ENCODE peak calls at places on chromosomes 13 and 19, in six cellular contexts. T is CD4-positive, alpha-beta T cell; Q is RWPE1; E is fibroblast of the aortic adventitia; B is mesothelial cell of epicardium; C is adrenal gland. H is an unnamed sample.

GRCh38 chr19:45254044-45254531 is 3.0 kb downstream of the MARK4 start:
- DNase-seq in B (no peak), E (no peak), C (no peak), T (no peak), Q (no peak), H (peak)

GRCh38 chr13:113926301-113926761 is 47.5 kb downstream of the C13orf46 start:
- DNase-seq in T (no peak), E (no peak), Q (no peak), C (no peak), B (no peak), H (no peak)

GRCh38 chr13:109743706-109744453 is 42.5 kb downstream of the IRS2 start:
- DNase-seq in Q (peak), E (peak), T (no peak), B (no peak), C (no peak), H (no peak)

GRCh38 chr13:39263033-39263432 is 224.8 kb downstream of the NHLRC3 start:
- DNase-seq in E (peak), T (no peak), C (peak), Q (peak), B (no peak), H (peak)

GRCh38 chr19:44723952-44724319 is 24.6 kb upstream of the BCL3 start:
- DNase-seq in T (peak), B (peak), C (peak), E (peak), Q (peak), H (peak)

GRCh38 chr19:29089315-29089855 is 123.6 kb downstream of the UQCRFS1 start:
- DNase-seq in T (no peak), Q (no peak), B (no peak), E (no peak), C (no peak), H (no peak)

GRCh38 chr19:33373701-33374405 is at the start of gene CEBPG:
- DNase-seq in Q (peak), C (peak), T (no peak), E (peak), B (no peak), H (peak)

GRCh38 chr13:50133277-50133953 is 118.2 kb downstream of the KCNRG start:
- DNase-seq in T (no peak), E (no peak), B (peak), C (no peak), Q (no peak), H (no peak)

GRCh38 chr19:45113628-45114027 is 20.6 kb downstream of the PPP1R37 start:
- DNase-seq in B (no peak), T (no peak), E (no peak), C (no peak), Q (no peak), H (no peak)

GRCh38 chr13:46484561-46484960 is 68.4 kb upstream of the LRCH1 start:
- DNase-seq in T (no peak), E (peak), Q (no peak), B (no peak), C (no peak), H (no peak)

GRCh38 chr13:73622375-73622774 is 511.8 kb downstream of the KLF12 start:
- DNase-seq in Q (no peak), T (no peak), E (no peak), C (no peak), B (no peak), H (no peak)

GRCh38 chr19:8702350-8702749 is 3.8 kb upstream of the ACTL9 start:
- DNase-seq in T (no peak), Q (no peak), C (no peak), B (no peak), E (no peak), H (no peak)

GRCh38 chr19:31340059-31341025 is 8.9 kb downstream of the TSHZ3 start:
- DNase-seq in B (no peak), Q (no peak), C (no peak), E (no peak), T (no peak), H (no peak)

GRCh38 chr19:39607021-39607420 is 4.7 kb downstream of the LGALS13 start:
- DNase-seq in Q (no peak), B (no peak), E (no peak), C (no peak), T (no peak), H (no peak)

GRCh38 chr19:32945260-32945659 is 26.5 kb downstream of the CEP89 start:
- DNase-seq in E (no peak), Q (no peak), C (no peak), B (no peak), T (no peak), H (no peak)

GRCh38 chr13:38223093-38223492 is 126.6 kb upstream of the UFM1 start:
- DNase-seq in B (no peak), E (peak), C (no peak), T (no peak), Q (no peak), H (no peak)

GRCh38 chr13:33637978-33638743 is 179.8 kb upstream of the RFC3 start:
- DNase-seq in E (peak), T (no peak), C (peak), B (no peak), Q (peak), H (no peak)

GRCh38 chr19:49084206-49085019 is 838 bp upstream of the SNRNP70 start:
- DNase-seq in B (no peak), C (no peak), T (no peak), Q (no peak), E (no peak), H (no peak)

GRCh38 chr19:4695224-4695731 is 25.1 kb upstream of the MYDGF start:
- DNase-seq in C (no peak), Q (no peak), B (no peak), E (no peak), T (no peak), H (no peak)

GRCh38 chr13:30792257-30793000 is 57.1 kb downstream of the ALOX5AP start:
- DNase-seq in T (no peak), B (no peak), E (peak), C (peak), Q (peak), H (no peak)

GRCh38 chr13:27969073-27969865 is at the start of gene CDX2:
- DNase-seq in Q (no peak), B (no peak), C (no peak), E (no peak), T (no peak), H (no peak)

GRCh38 chr19:7242601-7243258 is 51.5 kb downstream of the INSR start:
- DNase-seq in Q (no peak), B (no peak), C (peak), E (peak), T (no peak), H (no peak)

GRCh38 chr19:35162471-35163326 is 8.2 kb downstream of the FXYD5 start:
- DNase-seq in Q (peak), E (no peak), C (no peak), T (no peak), B (no peak), H (no peak)

GRCh38 chr13:105202384-105202783 is 1333.1 kb downstream of the EFNB2 start:
- DNase-seq in T (no peak), B (no peak), E (peak), Q (no peak), C (no peak), H (no peak)

GRCh38 chr13:50345804-50346203 is 330.6 kb downstream of the KCNRG start:
- DNase-seq in B (no peak), E (no peak), C (no peak), Q (no peak), T (no peak), H (no peak)

GRCh38 chr13:57557979-57558529 is 73.5 kb upstream of the PCDH17 start:
- DNase-seq in Q (no peak), C (no peak), B (no peak), T (no peak), E (no peak), H (no peak)

GRCh38 chr13:21670006-21670882 is 629 bp upstream of the FGF9 start:
- DNase-seq in B (peak), T (peak), Q (peak), E (peak), C (peak), H (peak)

GRCh38 chr19:48629599-48630288 is 7.4 kb downstream of the DBP start:
- DNase-seq in T (no peak), C (peak), Q (no peak), E (peak), B (no peak), H (no peak)

GRCh38 chr19:50258918-50259372 is 55.5 kb downstream of the MYH14 start:
- DNase-seq in Q (no peak), E (no peak), C (no peak), B (no peak), T (no peak), H (no peak)
- TF ChIP-seq CTCF in Q (peak), E (no peak), C (no peak), B (peak), T (no peak), H (peak)

GRCh38 chr19:50720921-50721291 is 1.3 kb upstream of the SHANK1 start:
- DNase-seq in E (peak), T (no peak), Q (no peak), C (no peak), B (no peak), H (no peak)
- TF ChIP-seq CTCF in E (no peak), T (no peak), Q (no peak), C (no peak), B (no peak), H (no peak)

GRCh38 chr19:55809381-55810058 is 22.3 kb downstream of the NLRP11 start:
- DNase-seq in T (peak), E (peak), C (peak), Q (no peak), B (no peak), H (no peak)
- TF ChIP-seq CTCF in T (no peak), E (no peak), C (peak), Q (no peak), B (no peak), H (no peak)

DNA sequence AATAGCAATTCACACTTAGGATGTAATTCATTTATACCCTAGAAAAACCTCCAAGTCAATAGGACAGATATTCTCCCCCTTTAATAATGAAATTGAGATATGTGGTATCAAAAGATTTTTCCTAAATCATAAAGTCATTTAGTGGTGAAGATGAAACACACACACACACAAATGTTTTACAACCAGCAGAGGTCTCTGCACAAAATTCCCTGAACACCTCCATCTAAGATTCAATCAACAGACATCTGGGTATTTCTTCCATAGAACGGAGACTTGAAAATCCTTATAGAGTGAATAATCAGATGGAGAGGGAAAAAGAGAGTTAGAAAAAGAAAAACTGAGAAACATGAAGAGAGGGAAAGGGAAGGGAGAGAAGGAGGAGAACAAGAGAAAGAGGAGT is 52.8 kb downstream of the MYCBP2 start:
- DNase-seq in Q (no peak), B (no peak), C (no peak), T (no peak), E (no peak), H (no peak)
- TF ChIP-seq CTCF in Q (no peak), B (no peak), C (peak), T (peak), E (no peak), H (no peak)

GRCh38 chr13:91950803-91951202 is 552.4 kb downstream of the GPC5 start:
- DNase-seq in T (no peak), C (no peak), Q (no peak), B (no peak), E (no peak), H (no peak)

DNA sequence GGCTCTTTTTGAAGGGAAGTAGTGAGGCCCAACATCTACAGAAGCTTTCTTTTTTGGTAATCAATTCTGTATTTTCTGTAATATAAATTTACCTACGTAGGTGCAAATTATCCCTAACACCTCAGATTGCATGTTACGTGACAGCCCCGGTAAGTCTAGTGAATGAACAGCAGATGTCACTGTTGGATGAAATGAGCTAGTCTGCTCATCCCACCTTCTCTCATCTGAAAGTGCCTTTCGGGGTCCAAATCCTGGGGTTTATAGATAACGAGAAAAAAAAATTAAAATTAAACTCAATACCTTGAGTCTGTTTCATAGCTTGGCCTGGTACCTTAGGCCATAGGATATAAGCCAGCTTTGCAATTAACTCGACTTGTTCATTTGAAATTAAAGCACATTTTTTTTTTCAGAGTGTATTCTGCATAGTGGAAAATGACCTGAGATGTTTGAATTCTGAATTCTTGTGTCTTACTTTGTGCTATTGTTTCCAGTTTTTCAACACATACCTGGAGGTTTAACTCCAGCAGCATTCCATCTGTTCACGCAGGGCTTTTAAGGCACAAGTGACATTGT is 548.2 kb downstream of the GPC5 start:
- DNase-seq in E (peak), T (no peak), B (no peak), Q (peak), C (no peak), H (no peak)
- TF ChIP-seq CTCF in E (no peak), T (no peak), B (peak), Q (peak), C (peak), H (peak)

GRCh38 chr13:45327253-45327954 is 13.6 kb downstream of the TPT1 start:
- DNase-seq in B (no peak), C (no peak), E (no peak), Q (no peak), T (no peak), H (no peak)
- TF ChIP-seq CTCF in B (no peak), C (no peak), E (no peak), Q (no peak), T (no peak), H (no peak)

DNA sequence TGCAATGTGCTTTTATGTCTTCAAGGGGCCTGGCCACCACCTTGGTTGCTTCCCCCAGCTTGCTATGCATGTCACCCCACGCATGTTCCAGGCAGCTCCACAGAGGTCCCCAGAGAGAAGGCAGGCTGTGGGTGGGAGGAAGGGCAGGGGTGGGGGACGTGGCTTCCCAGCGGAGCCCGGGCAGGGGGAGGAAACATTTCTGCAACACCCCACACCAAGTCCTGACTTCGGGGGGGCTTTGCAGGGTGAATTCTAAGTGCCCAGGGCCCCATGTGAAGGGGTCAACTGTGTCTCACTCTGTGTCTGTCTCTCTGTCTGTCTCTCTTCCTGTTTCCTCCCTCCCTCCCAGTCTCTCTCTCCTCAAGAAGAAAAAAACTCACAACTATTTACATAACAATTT is 39.6 kb downstream of the LTBP4 start:
- DNase-seq in T (no peak), B (no peak), Q (no peak), C (no peak), E (peak), H (no peak)
- TF ChIP-seq CTCF in T (no peak), B (no peak), Q (no peak), C (no peak), E (no peak), H (no peak)

GRCh38 chr13:44470623-44471562 is 97.3 kb downstream of the SERP2 start:
- DNase-seq in T (no peak), E (peak), C (no peak), Q (peak), B (no peak), H (no peak)

GRCh38 chr13:44471686-44472085 is 98.1 kb downstream of the SERP2 start:
- DNase-seq in E (peak), T (no peak), B (no peak), C (no peak), Q (peak), H (no peak)

DNA sequence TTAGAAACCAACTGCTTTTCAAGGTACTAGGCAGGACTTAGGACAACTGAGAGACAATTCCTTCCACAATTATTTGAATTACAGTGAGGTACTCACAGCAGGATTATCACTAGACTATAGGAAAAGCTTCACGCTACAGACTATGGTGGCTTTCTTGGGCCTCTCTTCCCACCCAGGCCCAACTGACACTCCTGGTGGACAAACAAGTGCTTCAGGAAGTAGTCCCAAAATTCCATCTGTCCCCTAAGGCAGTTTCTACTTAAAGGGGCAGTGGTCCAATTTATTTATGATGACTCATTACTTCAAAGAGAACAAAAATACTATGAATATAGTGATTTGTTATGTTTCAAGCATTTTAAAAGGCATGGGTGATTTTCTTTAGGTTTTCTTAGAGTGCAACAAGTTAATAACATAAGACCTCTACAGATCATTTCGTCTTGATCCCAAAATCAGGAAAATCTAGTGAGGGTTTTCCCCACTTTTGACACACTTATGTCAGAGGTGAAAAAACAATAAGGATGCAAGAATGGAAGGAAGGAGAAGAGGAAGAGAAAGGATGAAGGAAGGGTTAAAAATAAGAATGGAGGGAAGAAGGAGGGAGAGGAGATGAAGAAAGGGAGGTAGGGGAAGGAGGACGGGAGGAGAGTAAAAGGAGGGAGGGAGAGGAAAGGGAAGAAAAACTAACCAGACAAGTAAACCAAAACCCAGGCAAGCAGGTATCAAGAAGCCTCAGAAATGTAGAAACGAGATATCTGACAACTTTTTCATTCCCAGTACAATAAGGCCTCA is 100.7 kb downstream of the SERP2 start:
- DNase-seq in C (no peak), E (peak), B (no peak), T (no peak), Q (no peak), H (no peak)
- TF ChIP-seq CTCF in C (no peak), E (no peak), B (no peak), T (no peak), Q (no peak), H (no peak)

DNA sequence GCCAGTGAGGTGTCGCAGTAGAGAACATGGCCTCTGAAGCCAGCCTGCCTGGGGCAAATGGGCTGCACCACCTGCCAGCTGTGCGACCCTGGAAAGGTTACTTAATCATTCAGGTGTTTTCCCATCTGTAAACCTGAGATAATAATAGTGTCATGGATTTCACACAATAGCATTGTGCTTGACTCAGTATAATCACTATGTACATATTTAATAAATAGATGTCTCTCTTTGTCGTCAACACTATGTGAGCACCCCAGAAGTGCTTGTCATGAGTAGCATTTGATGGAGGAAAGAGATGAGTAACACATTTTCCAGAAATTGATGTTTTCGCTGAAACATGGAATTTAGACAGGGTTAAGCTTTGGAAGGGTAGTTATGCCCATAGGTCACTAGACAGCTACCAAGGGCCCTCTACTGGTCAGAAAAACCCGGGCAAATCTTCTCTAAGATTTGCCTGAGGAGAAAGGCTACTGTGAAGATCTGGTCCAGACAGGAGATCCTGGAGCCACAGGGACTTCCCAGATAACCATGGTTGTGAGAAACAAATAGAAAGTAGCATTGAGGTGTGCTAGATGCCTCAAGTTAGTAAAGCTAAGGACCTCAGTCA is 9.5 kb upstream of the MBNL2 start:
- DNase-seq in B (no peak), Q (peak), T (no peak), E (peak), C (peak), H (no peak)
- TF ChIP-seq CTCF in B (no peak), Q (no peak), T (no peak), E (peak), C (peak), H (peak)

GRCh38 chr13:23628250-23628649 is 58.0 kb downstream of the TNFRSF19 start:
- DNase-seq in Q (no peak), E (no peak), C (no peak), T (no peak), B (no peak), H (no peak)
- TF ChIP-seq CTCF in Q (no peak), E (no peak), C (no peak), T (no peak), B (no peak), H (peak)

H was measured in progenitor cell of endocrine pancreas.